ENCODE peak calls at places on chromosome 22, in four cellular contexts. M, B, U and C are unnamed samples.

GRCh38 chr22:26295583-26296126 is 126.4 kb downstream of the SEZ6L start:
- DNase-seq in M (no peak), B (no peak), U (no peak), C (no peak)

GRCh38 chr22:32378703-32379272 is 21.1 kb downstream of the RFPL3 start:
- DNase-seq in M (peak), B (peak), U (peak), C (no peak)

GRCh38 chr22:43109921-43110443 is 568 bp upstream of the BIK start:
- DNase-seq in M (no peak), B (no peak), U (no peak), C (no peak)

GRCh38 chr22:43343262-43343988 is at the start of gene SCUBE1:
- DNase-seq in M (no peak), B (peak), U (peak), C (peak)

GRCh38 chr22:39913886-39914285 is 13.0 kb downstream of the GRAP2 start:
- DNase-seq in M (no peak), B (no peak), U (no peak), C (no peak)

GRCh38 chr22:32533265-32534068 is 58.9 kb downstream of the FBXO7 start:
- DNase-seq in M (peak), B (no peak), U (no peak), C (no peak)

GRCh38 chr22:35842954-35843353 is 125.3 kb downstream of the APOL5 start:
- DNase-seq in M (peak), B (peak), U (peak), C (peak)

GRCh38 chr22:49350441-49351121 is 477.1 kb downstream of the BRD1 start:
- DNase-seq in M (no peak), B (no peak), U (no peak), C (no peak)

GRCh38 chr22:44368611-44369010 is 55.9 kb upstream of the SHISAL1 start:
- DNase-seq in M (no peak), B (no peak), U (peak), C (no peak)

GRCh38 chr22:48404004-48404403 is 1423.7 kb downstream of the BRD1 start:
- DNase-seq in M (no peak), B (no peak), U (no peak), C (no peak)

GRCh38 chr22:40414306-40414705 is 43.9 kb downstream of the SGSM3 start:
- DNase-seq in M (no peak), B (peak), U (no peak), C (no peak)

GRCh38 chr22:37961062-37961461 is 7.6 kb downstream of the POLR2F start:
- DNase-seq in M (no peak), B (no peak), U (no peak), C (no peak)

GRCh38 chr22:46815896-46816721 is 53.7 kb downstream of the TBC1D22A start:
- DNase-seq in M (peak), B (no peak), U (no peak), C (no peak)

GRCh38 chr22:50688448-50688847 is 15.8 kb downstream of the SHANK3 start:
- DNase-seq in M (no peak), B (no peak), U (no peak), C (no peak)

GRCh38 chr22:25933158-25933788 is 191.3 kb downstream of the MYO18B start:
- DNase-seq in M (no peak), B (no peak), U (no peak), C (no peak)

GRCh38 chr22:49969751-49970527 is 9.4 kb downstream of the PIM3 start:
- DNase-seq in M (no peak), B (no peak), U (peak), C (no peak)

DNA sequence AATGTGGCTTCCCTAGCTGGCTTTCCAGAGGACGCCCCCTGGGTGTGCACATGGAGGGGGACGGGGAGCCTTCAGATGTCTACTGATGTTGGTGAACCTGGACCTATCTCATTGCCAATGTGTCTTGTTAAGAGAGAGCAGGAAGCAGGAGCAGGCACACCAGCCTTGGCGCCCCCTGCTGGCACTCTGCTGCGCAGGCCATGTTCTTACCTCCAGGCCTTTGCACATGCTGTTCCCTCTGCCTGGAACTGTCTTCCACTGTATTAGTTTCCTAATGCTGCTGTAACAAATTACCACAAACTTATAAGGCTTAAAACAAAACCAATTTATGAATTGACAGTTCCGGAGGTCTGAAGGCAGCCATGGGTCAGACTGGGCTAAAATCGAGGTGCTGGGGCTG is 23.6 kb upstream of the MN1 start:
- DNase-seq in M (no peak), B (no peak), U (no peak), C (no peak)
- TF ChIP-seq CTCF in M (peak), B (peak), U (peak), C (peak)

GRCh38 chr22:22818202-22818538 is 69.4 kb upstream of the IGLL5 start:
- DNase-seq in M (no peak), B (no peak), U (no peak), C (no peak)

GRCh38 chr22:22816766-22817410 is 70.7 kb upstream of the IGLL5 start:
- DNase-seq in M (no peak), B (no peak), U (no peak), C (no peak)

GRCh38 chr22:22818861-22819855 is 68.5 kb upstream of the IGLL5 start:
- DNase-seq in M (no peak), B (no peak), U (no peak), C (peak)

GRCh38 chr22:22816171-22816514 is 71.5 kb upstream of the IGLL5 start:
- DNase-seq in M (no peak), B (no peak), U (no peak), C (no peak)

DNA sequence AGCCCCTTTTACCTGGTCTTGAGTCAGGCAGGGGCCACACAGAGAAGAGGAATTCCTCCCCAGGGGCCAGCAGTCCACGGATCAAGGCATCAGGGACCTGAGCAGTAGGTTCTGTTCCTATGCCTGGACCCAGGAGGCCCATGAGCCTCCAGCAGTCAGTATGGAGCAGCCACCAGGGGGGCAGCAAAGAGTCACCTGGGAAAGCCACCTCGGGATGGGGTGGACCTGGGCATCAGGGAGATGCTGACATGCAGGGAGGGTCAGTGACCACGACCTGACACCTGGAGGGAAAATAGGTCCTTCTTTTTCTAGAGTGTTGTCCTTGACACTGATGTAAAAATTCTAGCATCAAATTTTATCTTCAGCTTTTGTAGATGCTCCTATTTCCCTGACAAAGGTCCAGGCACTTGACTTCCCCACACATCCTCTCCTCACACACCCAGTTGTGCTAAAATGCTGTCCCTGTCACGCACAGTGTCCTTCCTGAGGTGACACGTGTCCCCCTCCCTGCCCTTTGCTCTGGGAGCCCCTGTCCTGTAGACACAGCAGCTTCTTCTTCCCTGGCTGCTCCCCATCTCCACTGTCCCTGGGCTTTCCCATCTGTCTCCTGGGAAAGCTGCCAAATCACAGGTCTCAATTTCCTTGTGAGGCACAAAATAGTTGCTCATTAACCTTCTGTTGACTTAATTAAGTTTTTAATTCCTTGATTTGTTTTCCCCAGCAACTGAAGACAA is 70.0 kb upstream of the IGLL5 start:
- DNase-seq in M (no peak), B (no peak), U (no peak), C (no peak)
- TF ChIP-seq CTCF in M (no peak), B (no peak), U (peak), C (no peak)

GRCh38 chr22:45731798-45732495 is 60.3 kb downstream of the ATXN10 start:
- DNase-seq in M (peak), B (peak), U (no peak), C (no peak)
- TF ChIP-seq CTCF in M (peak), B (peak), U (peak), C (no peak)

DNA sequence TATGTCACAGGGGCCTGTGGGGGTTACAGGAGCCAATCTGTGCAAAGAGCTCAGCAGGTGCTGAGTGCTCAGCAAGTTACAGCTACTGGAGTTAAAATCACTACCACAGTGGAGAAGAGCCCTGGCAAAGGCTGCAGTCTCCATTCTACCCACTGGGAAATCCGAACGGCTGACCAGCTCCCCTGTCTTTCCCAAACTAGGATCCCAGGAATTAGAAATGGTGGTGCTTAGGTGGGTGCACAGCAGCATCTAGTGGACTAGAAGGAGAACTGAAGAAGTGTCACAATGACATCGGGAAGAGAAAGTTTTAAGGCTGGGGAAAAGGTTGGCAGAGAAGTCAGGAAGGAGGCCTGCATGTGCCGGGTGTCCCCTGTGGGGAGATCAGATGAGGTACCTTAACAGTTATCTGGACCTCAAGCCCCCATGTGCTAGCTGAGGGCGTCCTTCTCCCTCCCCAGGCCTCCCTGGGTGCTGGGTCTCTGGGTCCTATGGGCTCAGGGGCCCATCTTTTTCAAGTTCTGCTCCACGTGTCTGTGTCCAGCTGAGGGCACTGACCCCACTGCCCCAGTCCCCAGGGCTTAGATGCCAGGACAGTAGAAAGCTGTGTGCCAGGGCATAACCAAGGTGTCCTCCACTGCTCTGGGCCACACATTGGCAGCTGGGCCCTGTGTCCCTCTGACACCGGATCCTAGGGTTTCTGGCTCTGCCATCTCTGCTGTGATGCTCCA is 1.9 kb downstream of the PIWIL3 start:
- DNase-seq in M (peak), B (peak), U (peak), C (no peak)
- TF ChIP-seq CTCF in M (peak), B (peak), U (peak), C (no peak)

GRCh38 chr22:20432244-20432686 is 5.4 kb downstream of the SCARF2 start:
- DNase-seq in M (no peak), B (no peak), U (no peak), C (peak)

GRCh38 chr22:20429254-20430100 is 8.1 kb downstream of the SCARF2 start:
- DNase-seq in M (no peak), B (peak), U (no peak), C (peak)

GRCh38 chr22:20430101-20430640 is 7.5 kb downstream of the SCARF2 start:
- DNase-seq in M (no peak), B (no peak), U (no peak), C (peak)

GRCh38 chr22:20431520-20432237 is 5.9 kb downstream of the SCARF2 start:
- DNase-seq in M (no peak), B (no peak), U (no peak), C (peak)

GRCh38 chr22:20430641-20431519 is 6.7 kb downstream of the SCARF2 start:
- DNase-seq in M (peak), B (peak), U (peak), C (peak)
- TF ChIP-seq CTCF in M (peak), B (peak), U (peak), C (no peak)